ENCODE peak calls at places on chromosome 9, in ten cellular contexts. B, H, M, E, D, S, Q, G, T and Z are unnamed samples.

GRCh38 chr9:90991953-90992352 is 190.3 kb downstream of the SYK start:
- DNase-seq in D (no peak), T (no peak), B (no peak), M (no peak), E (no peak), H (peak), S (no peak), Q (no peak), G (no peak), Z (peak)

GRCh38 chr9:91833096-91833877 is 116.7 kb downstream of the ROR2 start:
- DNase-seq in T (no peak), G (no peak), E (no peak), H (no peak), B (no peak), D (no peak), S (no peak), M (no peak), Q (no peak), Z (no peak)

GRCh38 chr9:82764270-82764669 is 298.7 kb downstream of the RASEF start:
- DNase-seq in T (no peak), B (no peak), H (no peak), S (no peak), G (no peak), D (no peak), E (no peak), Q (no peak), M (no peak), Z (no peak)

GRCh38 chr9:126472446-126472845 is 141.3 kb upstream of the LMX1B start:
- DNase-seq in E (no peak), T (no peak), G (no peak), S (no peak), M (no peak), D (no peak), B (no peak), H (no peak), Q (no peak), Z (no peak)

GRCh38 chr9:114434878-114435311 is 47.1 kb upstream of the AKNA start:
- DNase-seq in S (no peak), B (no peak), D (no peak), T (no peak), G (no peak), E (no peak), H (peak), Q (peak), M (no peak), Z (peak)

GRCh38 chr9:88791105-88791805 is 200.0 kb upstream of the S1PR3 start:
- DNase-seq in S (no peak), B (peak), M (no peak), E (no peak), Q (no peak), D (no peak), T (no peak), H (peak), G (no peak), Z (peak)

GRCh38 chr9:77707696-77708095 is 59.6 kb upstream of the GNA14 start:
- DNase-seq in D (peak), M (no peak), Q (no peak), E (peak), G (no peak), T (peak), H (peak), B (peak), S (peak), Z (peak)

GRCh38 chr9:127049581-127049980 is 72.9 kb downstream of the ANGPTL2 start:
- DNase-seq in D (no peak), M (no peak), G (no peak), H (no peak), B (no peak), S (no peak), T (peak), Q (no peak), E (no peak), Z (no peak)